ENCODE peak calls at places on chromosome X, in six cellular contexts. L, G, B, D, R and M are unnamed samples.

GRCh38 chrX:8374041-8374825 is 90.4 kb upstream of the VCX3B start:
- DNase-seq in L (peak), R (no peak), G (no peak), D (no peak), B (no peak), M (no peak)

GRCh38 chrX:79281775-79282174 is 85.4 kb downstream of the ITM2A start:
- DNase-seq in D (no peak), G (no peak), R (no peak), L (no peak), B (no peak), M (no peak)

GRCh38 chrX:53184836-53185235 is 40.2 kb downstream of the KDM5C start:
- DNase-seq in D (no peak), L (peak), R (no peak), B (no peak), G (no peak), M (no peak)

GRCh38 chrX:18888281-18888680 is 95.6 kb downstream of the PHKA2 start:
- DNase-seq in D (no peak), B (no peak), L (no peak), R (no peak), G (no peak), M (no peak)

GRCh38 chrX:153317306-153317705 is 4.3 kb downstream of the PNMA6F start:
- DNase-seq in D (no peak), B (no peak), L (no peak), G (no peak), R (no peak), M (no peak)

GRCh38 chrX:148681605-148682004 is 181.2 kb downstream of the AFF2 start:
- DNase-seq in G (no peak), B (no peak), D (no peak), L (no peak), R (no peak), M (no peak)

GRCh38 chrX:41148553-41148952 is 63.3 kb downstream of the USP9X start:
- DNase-seq in B (no peak), D (no peak), G (peak), L (peak), R (no peak), M (no peak)

GRCh38 chrX:68874076-68874475 is 45.3 kb downstream of the EFNB1 start:
- DNase-seq in G (no peak), B (no peak), R (no peak), L (no peak), D (no peak), M (no peak)

GRCh38 chrX:108159028-108159670 is 67.6 kb downstream of the ATG4A start:
- DNase-seq in R (no peak), B (no peak), L (no peak), G (no peak), D (no peak), M (no peak)

GRCh38 chrX:11472879-11473278 is 179.7 kb downstream of the AMELX start:
- DNase-seq in R (no peak), D (no peak), G (no peak), B (no peak), L (no peak), M (no peak)

GRCh38 chrX:148381603-148382002 is 118.8 kb upstream of the AFF2 start:
- DNase-seq in D (no peak), L (no peak), G (no peak), B (peak), R (no peak), M (no peak)

GRCh38 chrX:97504435-97504834 is 620.7 kb downstream of the RPA4 start:
- DNase-seq in B (no peak), L (no peak), R (no peak), D (no peak), G (no peak), M (no peak)

GRCh38 chrX:99398578-99398977 is 1011.5 kb downstream of the PCDH19 start:
- DNase-seq in L (no peak), R (no peak), G (no peak), D (no peak), B (no peak), M (no peak)

GRCh38 chrX:105658136-105658535 is 164.2 kb upstream of the NRK start:
- DNase-seq in D (no peak), B (no peak), L (peak), G (peak), R (no peak), M (no peak)

GRCh38 chrX:47683171-47684145 is 24.5 kb upstream of the UXT start:
- DNase-seq in D (no peak), L (no peak), R (no peak), B (no peak), G (no peak), M (no peak)

GRCh38 chrX:109911046-109911445 is 91.9 kb upstream of the TMEM164 start:
- DNase-seq in R (no peak), D (no peak), B (no peak), L (no peak), G (peak), M (no peak)

GRCh38 chrX:100410083-100410590 is at the start of gene PCDH19:
- DNase-seq in R (peak), D (no peak), G (peak), B (no peak), L (peak), M (no peak)

GRCh38 chrX:74251006-74251930 is 52.7 kb upstream of the ZCCHC13 start:
- DNase-seq in L (peak), R (peak), B (peak), G (peak), D (no peak), M (no peak)

GRCh38 chrX:13212191-13212651 is 107.6 kb downstream of the ATXN3L start:
- DNase-seq in R (no peak), D (no peak), B (peak), L (no peak), G (peak), M (no peak)

GRCh38 chrX:13226214-13226613 is 93.6 kb downstream of the ATXN3L start:
- DNase-seq in L (no peak), D (no peak), R (no peak), B (no peak), G (peak), M (no peak)

GRCh38 chrX:100946521-100946920 is 17.8 kb upstream of the XKRX start:
- DNase-seq in D (no peak), L (no peak), B (no peak), G (peak), R (no peak), M (no peak)

GRCh38 chrX:48626401-48627298 is 29.4 kb downstream of the WDR13 start:
- DNase-seq in R (no peak), G (no peak), B (peak), L (peak), D (no peak), M (no peak)

GRCh38 chrX:81120936-81121351 is 80.8 kb downstream of the HMGN5 start:
- DNase-seq in L (peak), R (peak), D (peak), B (peak), G (peak), M (no peak)

GRCh38 chrX:68238568-68238967 is 194.7 kb downstream of the OPHN1 start:
- DNase-seq in L (no peak), D (no peak), B (peak), R (no peak), G (no peak), M (no peak)

GRCh38 chrX:22534643-22535042 is 261.9 kb downstream of the CBLL2 start:
- DNase-seq in G (peak), B (no peak), D (peak), R (no peak), L (peak), M (no peak)

GRCh38 chrX:40140706-40141499 is 43.1 kb upstream of the BCOR start:
- DNase-seq in D (peak), L (no peak), R (no peak), G (peak), B (no peak), M (no peak)

GRCh38 chrX:134948333-134949241 is 42.2 kb upstream of the SMIM10 start:
- DNase-seq in D (no peak), R (no peak), B (no peak), L (peak), G (peak), M (no peak)

GRCh38 chrX:105495376-105495775 is 274.9 kb upstream of the TEX13A start:
- DNase-seq in D (no peak), B (no peak), G (no peak), R (no peak), L (peak), M (no peak)

GRCh38 chrX:19017271-19017670 is 33.4 kb upstream of the PHKA2 start:
- DNase-seq in G (peak), R (no peak), B (peak), D (no peak), L (peak), M (no peak)

GRCh38 chrX:11953615-11954014 is 184.7 kb upstream of the FRMPD4 start:
- DNase-seq in R (no peak), D (no peak), B (no peak), L (peak), G (peak), M (no peak)

GRCh38 chrX:119417842-119418241 is 18.7 kb downstream of the SLC25A43 start:
- DNase-seq in D (no peak), R (no peak), G (no peak), B (peak), L (no peak), M (no peak)
- TF ChIP-seq CTCF in D (no peak), R (no peak), G (no peak), B (peak), L (peak), M (no peak)

DNA sequence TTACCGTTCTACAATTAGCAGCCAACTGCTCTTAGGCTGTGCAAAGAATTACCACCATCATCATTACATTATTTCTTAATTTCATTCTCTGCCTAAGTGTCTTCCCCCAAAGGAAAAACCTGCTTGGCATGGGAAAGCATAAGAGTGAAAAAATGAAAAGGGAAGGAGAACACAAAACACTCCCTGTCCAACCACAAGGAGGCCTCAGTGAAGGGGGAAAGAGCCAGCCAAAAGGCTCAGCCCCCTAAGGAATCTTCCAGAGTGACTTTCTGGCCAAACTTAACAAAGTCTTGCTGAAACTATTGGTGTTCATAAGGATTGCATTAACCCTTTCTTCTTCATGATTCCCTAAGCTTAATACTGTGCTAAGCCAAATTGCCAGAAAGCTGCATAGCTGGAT is 287.4 kb downstream of the SMARCA1 start:
- DNase-seq in L (no peak), D (no peak), B (no peak), G (no peak), R (no peak), M (no peak)
- TF ChIP-seq CTCF in L (no peak), D (no peak), B (no peak), G (no peak), R (no peak), M (no peak)

GRCh38 chrX:31268359-31268758 is 196.5 kb upstream of the FTHL17 start:
- DNase-seq in R (no peak), D (no peak), G (no peak), L (no peak), B (no peak), M (no peak)
- TF ChIP-seq CTCF in R (no peak), D (no peak), G (no peak), L (no peak), B (no peak), M (no peak)

GRCh38 chrX:130118396-130118795 is 8.1 kb upstream of the ELF4 start:
- DNase-seq in G (peak), L (peak), R (no peak), D (no peak), B (no peak), M (no peak)

GRCh38 chrX:130118941-130119640 is 8.8 kb upstream of the ELF4 start:
- DNase-seq in G (peak), B (no peak), R (no peak), D (no peak), L (no peak), M (no peak)

GRCh38 chrX:130121505-130121800 is 11.2 kb upstream of the ELF4 start:
- DNase-seq in G (no peak), L (no peak), B (no peak), R (no peak), D (no peak), M (no peak)

GRCh38 chrX:130120321-130120731 is 10.0 kb upstream of the ELF4 start:
- DNase-seq in D (no peak), B (peak), G (no peak), R (no peak), L (no peak), M (no peak)

GRCh38 chrX:130120746-130121504 is 10.6 kb upstream of the ELF4 start:
- DNase-seq in L (peak), D (peak), B (peak), R (peak), G (peak), M (no peak)
- TF ChIP-seq CTCF in L (peak), D (peak), B (peak), R (peak), G (peak), M (no peak)

GRCh38 chrX:139297638-139298037 is 232.9 kb upstream of the F9 start:
- DNase-seq in L (no peak), B (no peak), R (no peak), D (no peak), G (no peak), M (no peak)
- TF ChIP-seq CTCF in L (no peak), B (no peak), R (no peak), D (no peak), G (no peak), M (no peak)

GRCh38 chrX:46665232-46666162 is 91.9 kb downstream of the CHST7 start:
- DNase-seq in R (no peak), D (no peak), G (no peak), B (no peak), L (peak), M (no peak)
- TF ChIP-seq CTCF in R (no peak), D (no peak), G (no peak), B (no peak), L (no peak), M (no peak)

GRCh38 chrX:150643271-150643670 is 49.9 kb upstream of the MTMR1 start:
- DNase-seq in L (peak), D (no peak), B (no peak), G (peak), R (no peak), M (no peak)
- TF ChIP-seq CTCF in L (no peak), D (no peak), B (no peak), G (peak), R (peak), M (no peak)

GRCh38 chrX:72003811-72004750 is 93.4 kb downstream of the NHSL2 start:
- DNase-seq in R (no peak), L (no peak), D (no peak), G (peak), B (peak), M (no peak)
- TF ChIP-seq CTCF in R (peak), L (peak), D (no peak), G (no peak), B (no peak), M (no peak)

GRCh38 chrX:39049975-39050374 is 248.7 kb downstream of the MID1IP1 start:
- DNase-seq in L (peak), R (no peak), G (no peak), B (no peak), D (no peak), M (no peak)

GRCh38 chrX:39043838-39044550 is 242.7 kb downstream of the MID1IP1 start:
- DNase-seq in R (no peak), B (no peak), L (no peak), G (no peak), D (no peak), M (no peak)

GRCh38 chrX:39052751-39053150 is 251.5 kb downstream of the MID1IP1 start:
- DNase-seq in D (no peak), R (no peak), G (no peak), L (no peak), B (no peak), M (no peak)

GRCh38 chrX:39050427-39050826 is 249.2 kb downstream of the MID1IP1 start:
- DNase-seq in G (no peak), L (peak), R (peak), D (no peak), B (no peak), M (no peak)

GRCh38 chrX:39047174-39047573 is 245.9 kb downstream of the MID1IP1 start:
- DNase-seq in B (no peak), G (no peak), R (no peak), D (no peak), L (no peak), M (no peak)
- TF ChIP-seq CTCF in B (no peak), G (no peak), R (no peak), D (no peak), L (no peak), M (no peak)

DNA sequence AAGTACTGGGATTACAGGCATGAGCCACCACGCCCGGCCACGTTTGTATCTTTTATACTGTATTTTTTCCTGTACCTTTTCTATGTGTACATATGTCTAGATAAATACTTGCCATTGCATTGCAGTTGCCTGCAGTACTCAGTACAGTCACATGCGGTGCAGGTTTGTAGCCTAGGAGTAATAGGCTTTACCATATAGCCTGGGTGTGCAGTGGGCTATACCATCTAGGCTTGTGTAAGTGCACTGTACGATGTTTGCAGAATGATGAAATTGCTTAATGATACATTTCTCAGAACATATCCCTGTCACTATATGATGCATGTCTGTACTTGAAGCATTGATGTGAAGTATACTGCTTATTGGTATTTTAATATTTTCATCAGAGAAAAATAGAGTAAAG is 115.4 kb upstream of the PUDP start:
- DNase-seq in D (no peak), R (no peak), B (no peak), G (no peak), L (peak), M (no peak)
- TF ChIP-seq CTCF in D (no peak), R (no peak), B (no peak), G (no peak), L (no peak), M (no peak)